ENCODE peak calls at places on chromosomes 16 and 17, in four cellular contexts. I is K562, R is HepG2, D is GM12878. Z is an unnamed sample.

GRCh38 chr17:68455756-68456528 is 1.4 kb downstream of the WIPI1 start:
- DNase-seq in I (no peak), R (peak), D (no peak), Z (no peak)

GRCh38 chr16:57944961-57945739 is 25.8 kb downstream of the CNGB1 start:
- DNase-seq in I (no peak), R (no peak), D (no peak), Z (no peak)

GRCh38 chr16:46883353-46883689 is 841 bp upstream of the GPT2 start:
- DNase-seq in I (no peak), R (peak), D (no peak), Z (no peak)

GRCh38 chr16:87451563-87452210 is 41.1 kb downstream of the ZCCHC14 start:
- DNase-seq in I (no peak), R (no peak), D (no peak), Z (no peak)

GRCh38 chr17:39014795-39015545 is 47.8 kb upstream of the FBXO47 start:
- DNase-seq in I (no peak), R (no peak), D (no peak), Z (no peak)

GRCh38 chr17:12627776-12628491 is 37.8 kb upstream of the MYOCD start:
- DNase-seq in I (no peak), R (peak), D (no peak), Z (no peak)

GRCh38 chr16:77289331-77289809 is 90.2 kb downstream of the SYCE1L start:
- DNase-seq in I (no peak), R (no peak), D (no peak), Z (no peak)

GRCh38 chr16:27847030-27847550 is 216.4 kb downstream of the GSG1L start:
- DNase-seq in I (no peak), R (no peak), D (no peak), Z (no peak)

GRCh38 chr16:89132194-89133005 is 38.7 kb downstream of the ACSF3 start:
- DNase-seq in I (no peak), R (no peak), D (no peak), Z (no peak)

GRCh38 chr16:66250686-66251405 is 115.6 kb upstream of the CDH5 start:
- DNase-seq in I (no peak), R (no peak), D (no peak), Z (no peak)

GRCh38 chr16:55622930-55623561 is 32.7 kb upstream of the SLC6A2 start:
- DNase-seq in I (peak), R (peak), D (no peak), Z (peak)

GRCh38 chr16:24163935-24164334 is 92.2 kb upstream of the CACNG3 start:
- DNase-seq in I (no peak), R (no peak), D (no peak), Z (no peak)

GRCh38 chr16:56965149-56965938 is 3.6 kb downstream of the CETP start:
- DNase-seq in I (no peak), R (no peak), D (no peak), Z (no peak)

GRCh38 chr17:6995500-6996255 is at the start of gene ALOX12:
- DNase-seq in I (no peak), R (no peak), D (no peak), Z (no peak)

GRCh38 chr17:83196973-83197880 is 117.8 kb downstream of the METRNL start:
- DNase-seq in I (no peak), R (no peak), D (no peak), Z (no peak)

GRCh38 chr17:59859444-59860025 is 33.2 kb downstream of the TUBD1 start:
- DNase-seq in I (no peak), R (peak), D (no peak), Z (no peak)

GRCh38 chr17:42010898-42011516 is 6.2 kb downstream of the DNAJC7 start:
- DNase-seq in I (peak), R (peak), D (no peak), Z (no peak)

GRCh38 chr16:73000020-73000906 is 47.7 kb downstream of the ZFHX3 start:
- DNase-seq in I (no peak), R (peak), D (no peak), Z (no peak)

GRCh38 chr16:48535831-48536599 is 74.0 kb downstream of the N4BP1 start:
- DNase-seq in I (no peak), R (peak), D (peak), Z (no peak)

GRCh38 chr17:64240261-64240740 is 22.8 kb downstream of the TEX2 start:
- DNase-seq in I (peak), R (no peak), D (no peak), Z (no peak)

GRCh38 chr17:71516149-71516548 is 604.7 kb upstream of the SOX9 start:
- DNase-seq in I (no peak), R (no peak), D (no peak), Z (peak)

GRCh38 chr16:46855389-46855788 is 24.4 kb upstream of the C16orf87 start:
- DNase-seq in I (no peak), R (peak), D (no peak), Z (no peak)

GRCh38 chr17:57553991-57554825 is 190.9 kb downstream of the CCDC182 start:
- DNase-seq in I (peak), R (no peak), D (no peak), Z (no peak)

GRCh38 chr17:59842901-59843652 is 49.7 kb downstream of the TUBD1 start:
- DNase-seq in I (peak), R (peak), D (peak), Z (no peak)

GRCh38 chr16:47460301-47460754 is 535 bp downstream of the ITFG1 start:
- DNase-seq in I (no peak), R (no peak), D (no peak), Z (no peak)

GRCh38 chr16:77660311-77660710 is 62.0 kb upstream of the NUDT7 start:
- DNase-seq in I (peak), R (peak), D (no peak), Z (peak)

GRCh38 chr16:10577305-10578202 is 2.8 kb downstream of the EMP2 start:
- DNase-seq in I (no peak), R (no peak), D (no peak), Z (no peak)

GRCh38 chr17:49696233-49696761 is 11.5 kb downstream of the SLC35B1 start:
- DNase-seq in I (no peak), R (no peak), D (peak), Z (no peak)
- TF ChIP-seq FOXK2 in I (no peak), R (no peak), D (no peak), Z (no peak)

DNA sequence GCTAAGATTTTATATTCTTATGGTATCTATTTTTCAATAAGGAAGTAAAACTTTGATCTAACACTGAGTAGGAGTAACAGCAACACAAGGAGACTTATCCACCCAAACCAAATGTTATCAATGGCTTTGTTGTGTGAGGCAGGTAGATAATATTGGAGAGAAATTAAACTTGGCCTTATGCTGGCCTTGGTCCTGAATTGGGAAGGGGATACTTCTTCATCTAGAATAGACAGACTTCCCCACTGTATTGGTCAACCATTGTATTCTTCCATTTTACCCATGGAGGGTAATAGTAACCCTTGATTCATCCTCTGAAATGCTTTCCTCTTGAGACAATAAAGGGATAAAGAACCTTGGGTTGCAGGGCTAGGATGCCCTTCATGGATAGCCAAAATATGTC is 76.3 kb upstream of the ANKFN1 start:
- DNase-seq in I (no peak), R (no peak), D (no peak), Z (no peak)
- TF ChIP-seq FOXM1 in I (no peak), R (no peak), D (no peak), Z (no peak)

GRCh38 chr17:46870116-46870803 is 18.9 kb downstream of the WNT9B start:
- DNase-seq in I (no peak), R (peak), D (no peak), Z (no peak)
- TF ChIP-seq BHLHE40 in I (no peak), R (no peak), D (no peak), Z (no peak)

GRCh38 chr17:32341141-32341856 is 674 bp downstream of the C17orf75 start:
- DNase-seq in I (peak), R (peak), D (no peak), Z (no peak)
- TF ChIP-seq FOXK2 in I (no peak), R (no peak), D (no peak), Z (no peak)

GRCh38 chr16:25730396-25730795 is 38.6 kb downstream of the HS3ST4 start:
- DNase-seq in I (no peak), R (no peak), D (no peak), Z (no peak)

GRCh38 chr16:25734473-25735100 is 42.8 kb downstream of the HS3ST4 start:
- DNase-seq in I (no peak), R (no peak), D (no peak), Z (no peak)

GRCh38 chr16:25735645-25736044 is 43.9 kb downstream of the HS3ST4 start:
- DNase-seq in I (no peak), R (no peak), D (no peak), Z (no peak)
- TF ChIP-seq FOXM1 in I (no peak), R (no peak), D (no peak), Z (no peak)

GRCh38 chr16:30948956-30949654 is at the start of gene ORAI3:
- DNase-seq in I (peak), R (no peak), D (no peak), Z (peak)
- TF ChIP-seq BHLHE40 in I (no peak), R (no peak), D (no peak), Z (no peak)

Z was measured in HEK293T.